ENCODE peak calls at places on chromosomes 12 and 14, in seven cellular contexts. One of them, this sample, is unnamed.

GRCh38 chr14:52315355-52315718 is 1.2 kb downstream of the PTGER2 start:
- DNase-seq in CD8-positive, alpha-beta T cell: no peak
- DNase-seq in aorta: no peak
- DNase-seq in neural progenitor cell: peak; percentile 23
- DNase-seq in testis: no peak
- DNase-seq in tibial nerve: no peak
- DNase-seq in fibroblast of lung: peak; percentile 72
- DNase-seq in this sample: no peak

GRCh38 chr14:50371546-50371945 is 25.1 kb downstream of the CDKL1 start:
- DNase-seq in CD8-positive, alpha-beta T cell: no peak
- DNase-seq in aorta: no peak
- DNase-seq in neural progenitor cell: no peak
- DNase-seq in testis: no peak
- DNase-seq in tibial nerve: no peak
- DNase-seq in fibroblast of lung: no peak
- DNase-seq in this sample: no peak

GRCh38 chr12:94147377-94147990 is 893 bp upstream of the PLXNC1 start:
- DNase-seq in CD8-positive, alpha-beta T cell: no peak
- DNase-seq in aorta: no peak
- DNase-seq in neural progenitor cell: no peak
- DNase-seq in testis: no peak
- DNase-seq in tibial nerve: no peak
- DNase-seq in fibroblast of lung: no peak
- DNase-seq in this sample: peak; percentile 36

GRCh38 chr14:50619569-50620141 is 48.5 kb downstream of the SAV1 start:
- DNase-seq in CD8-positive, alpha-beta T cell: no peak
- DNase-seq in aorta: no peak
- DNase-seq in neural progenitor cell: peak; percentile 22
- DNase-seq in testis: no peak
- DNase-seq in tibial nerve: no peak
- DNase-seq in fibroblast of lung: peak; percentile 71
- DNase-seq in this sample: no peak

GRCh38 chr12:57226588-57227314 is 2.8 kb upstream of the SHMT2 start:
- DNase-seq in CD8-positive, alpha-beta T cell: no peak
- DNase-seq in aorta: no peak
- DNase-seq in neural progenitor cell: peak; percentile 74
- DNase-seq in testis: no peak
- DNase-seq in tibial nerve: no peak
- DNase-seq in fibroblast of lung: no peak
- DNase-seq in this sample: peak; percentile 86

GRCh38 chr14:85731198-85731597 is 201.3 kb downstream of the FLRT2 start:
- DNase-seq in CD8-positive, alpha-beta T cell: no peak
- DNase-seq in aorta: no peak
- DNase-seq in neural progenitor cell: no peak
- DNase-seq in testis: no peak
- DNase-seq in tibial nerve: peak; percentile 39
- DNase-seq in fibroblast of lung: peak; percentile 95
- DNase-seq in this sample: no peak

GRCh38 chr14:76644875-76645518 is 116.3 kb upstream of the VASH1 start:
- DNase-seq in CD8-positive, alpha-beta T cell: no peak
- DNase-seq in aorta: no peak
- DNase-seq in neural progenitor cell: peak; percentile 84
- DNase-seq in testis: peak; percentile 41
- DNase-seq in tibial nerve: no peak
- DNase-seq in fibroblast of lung: peak; percentile 15
- DNase-seq in this sample: peak; percentile 90

GRCh38 chr12:105750096-105750495 is 388.7 kb downstream of the NUAK1 start:
- DNase-seq in CD8-positive, alpha-beta T cell: no peak
- DNase-seq in aorta: no peak
- DNase-seq in neural progenitor cell: no peak
- DNase-seq in testis: no peak
- DNase-seq in tibial nerve: no peak
- DNase-seq in fibroblast of lung: no peak
- DNase-seq in this sample: no peak

GRCh38 chr14:71246539-71246938 is 339.3 kb downstream of the PCNX1 start:
- DNase-seq in CD8-positive, alpha-beta T cell: no peak
- DNase-seq in aorta: no peak
- DNase-seq in neural progenitor cell: no peak
- DNase-seq in testis: no peak
- DNase-seq in tibial nerve: no peak
- DNase-seq in fibroblast of lung: no peak
- DNase-seq in this sample: no peak

GRCh38 chr12:52236386-52237050 is 3.5 kb downstream of the KRT7 start:
- DNase-seq in CD8-positive, alpha-beta T cell: no peak
- DNase-seq in aorta: no peak
- DNase-seq in neural progenitor cell: no peak
- DNase-seq in testis: no peak
- DNase-seq in tibial nerve: no peak
- DNase-seq in fibroblast of lung: no peak
- DNase-seq in this sample: no peak

GRCh38 chr12:104201238-104202001 is 14.2 kb upstream of the TXNRD1 start:
- DNase-seq in CD8-positive, alpha-beta T cell: peak; percentile 22
- DNase-seq in aorta: no peak
- DNase-seq in neural progenitor cell: peak; percentile 77
- DNase-seq in testis: peak; percentile 52
- DNase-seq in tibial nerve: no peak
- DNase-seq in fibroblast of lung: peak; percentile 81
- DNase-seq in this sample: peak; percentile 85

GRCh38 chr12:1695836-1696670 is 5.2 kb downstream of the ADIPOR2 start:
- DNase-seq in CD8-positive, alpha-beta T cell: no peak
- DNase-seq in aorta: no peak
- DNase-seq in neural progenitor cell: no peak
- DNase-seq in testis: no peak
- DNase-seq in tibial nerve: no peak
- DNase-seq in fibroblast of lung: no peak
- DNase-seq in this sample: no peak

GRCh38 chr14:104550849-104551728 is 28.5 kb upstream of the C14orf180 start:
- DNase-seq in CD8-positive, alpha-beta T cell: no peak
- DNase-seq in aorta: no peak
- DNase-seq in neural progenitor cell: no peak
- DNase-seq in testis: no peak
- DNase-seq in tibial nerve: peak; percentile 9
- DNase-seq in fibroblast of lung: no peak
- DNase-seq in this sample: peak; percentile 35

GRCh38 chr12:42587564-42588307 is 1.8 kb downstream of the PRICKLE1 start:
- DNase-seq in CD8-positive, alpha-beta T cell: no peak
- DNase-seq in aorta: no peak
- DNase-seq in neural progenitor cell: no peak
- DNase-seq in testis: no peak
- DNase-seq in tibial nerve: no peak
- DNase-seq in fibroblast of lung: no peak
- DNase-seq in this sample: peak; percentile 54

GRCh38 chr14:93006484-93007128 is 83.7 kb downstream of the CHGA start:
- DNase-seq in CD8-positive, alpha-beta T cell: no peak
- DNase-seq in aorta: no peak
- DNase-seq in neural progenitor cell: no peak
- DNase-seq in testis: no peak
- DNase-seq in tibial nerve: no peak
- DNase-seq in fibroblast of lung: no peak
- DNase-seq in this sample: no peak

GRCh38 chr12:1605129-1606020 is 11.0 kb upstream of the FBXL14 start:
- DNase-seq in CD8-positive, alpha-beta T cell: peak; percentile 44
- DNase-seq in aorta: peak; percentile 85
- DNase-seq in neural progenitor cell: peak; percentile 84
- DNase-seq in testis: peak; percentile 85
- DNase-seq in tibial nerve: peak; percentile 46
- DNase-seq in fibroblast of lung: peak; percentile 83
- DNase-seq in this sample: peak; percentile 87

GRCh38 chr12:4117386-4118016 is 156.1 kb upstream of the CCND2 start:
- DNase-seq in CD8-positive, alpha-beta T cell: no peak
- DNase-seq in aorta: no peak
- DNase-seq in neural progenitor cell: no peak
- DNase-seq in testis: no peak
- DNase-seq in tibial nerve: no peak
- DNase-seq in fibroblast of lung: no peak
- DNase-seq in this sample: no peak

GRCh38 chr12:94817695-94818075 is 167.3 kb upstream of the TMCC3 start:
- DNase-seq in CD8-positive, alpha-beta T cell: no peak
- DNase-seq in aorta: no peak
- DNase-seq in neural progenitor cell: no peak
- DNase-seq in testis: no peak
- DNase-seq in tibial nerve: no peak
- DNase-seq in fibroblast of lung: no peak
- DNase-seq in this sample: no peak

GRCh38 chr14:53845813-53846693 is 110.6 kb downstream of the BMP4 start:
- DNase-seq in CD8-positive, alpha-beta T cell: no peak
- DNase-seq in aorta: no peak
- DNase-seq in neural progenitor cell: no peak
- DNase-seq in testis: no peak
- DNase-seq in tibial nerve: no peak
- DNase-seq in fibroblast of lung: no peak
- DNase-seq in this sample: no peak

GRCh38 chr12:84604541-84604940 is 308.1 kb downstream of the SLC6A15 start:
- DNase-seq in CD8-positive, alpha-beta T cell: no peak
- DNase-seq in aorta: no peak
- DNase-seq in neural progenitor cell: no peak
- DNase-seq in testis: no peak
- DNase-seq in tibial nerve: no peak
- DNase-seq in fibroblast of lung: no peak
- DNase-seq in this sample: no peak

GRCh38 chr12:24617471-24617870 is 331.4 kb downstream of the BCAT1 start:
- DNase-seq in CD8-positive, alpha-beta T cell: no peak
- DNase-seq in aorta: no peak
- DNase-seq in neural progenitor cell: no peak
- DNase-seq in testis: no peak
- DNase-seq in tibial nerve: no peak
- DNase-seq in fibroblast of lung: peak; percentile 38
- DNase-seq in this sample: peak; percentile 68

DNA sequence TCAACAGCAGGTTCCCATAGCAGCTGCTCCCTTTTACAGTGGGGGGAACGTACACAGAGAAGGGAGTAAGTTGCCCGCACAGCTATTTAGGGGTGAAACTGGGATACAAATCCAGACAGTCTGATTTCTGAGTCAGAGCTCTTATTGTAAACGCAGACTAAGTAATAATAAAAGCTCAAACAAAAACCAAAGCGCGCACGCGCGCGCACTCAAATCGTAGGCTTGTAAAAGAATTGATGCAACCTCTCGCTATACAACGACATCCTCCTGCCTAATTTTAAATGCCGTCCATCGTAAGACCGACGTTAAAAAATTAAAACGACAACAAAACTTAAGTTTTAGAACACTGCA is 747 bp upstream of the DACT1 start:
- DNase-seq in CD8-positive, alpha-beta T cell: no peak
- DNase-seq in aorta: peak; percentile 91
- DNase-seq in neural progenitor cell: peak; percentile 34
- DNase-seq in testis: peak; percentile 63
- DNase-seq in tibial nerve: no peak
- DNase-seq in fibroblast of lung: peak; percentile 94
- DNase-seq in this sample: no peak
- H3K4me3 ChIP-seq in CD8-positive, alpha-beta T cell: peak overlapping the region; percentile 35
- H3K4me3 ChIP-seq in aorta: peak overlapping the region; percentile 3
- H3K4me3 ChIP-seq in neural progenitor cell: peak overlapping the region; percentile 76
- H3K4me3 ChIP-seq in testis: peak overlapping the region; percentile 75
- H3K4me3 ChIP-seq in tibial nerve: peak overlapping the region; percentile 84
- H3K4me3 ChIP-seq in fibroblast of lung: peak overlapping the region; percentile 61
- H3K4me3 ChIP-seq in this sample: peak overlapping the region; percentile 78

GRCh38 chr12:22538336-22538735 is 6.0 kb downstream of the C2CD5 start:
- DNase-seq in CD8-positive, alpha-beta T cell: no peak
- DNase-seq in aorta: no peak
- DNase-seq in neural progenitor cell: no peak
- DNase-seq in testis: no peak
- DNase-seq in tibial nerve: no peak
- DNase-seq in fibroblast of lung: peak; percentile 11
- DNase-seq in this sample: no peak

GRCh38 chr12:22535478-22535877 is 8.9 kb downstream of the C2CD5 start:
- DNase-seq in CD8-positive, alpha-beta T cell: no peak
- DNase-seq in aorta: no peak
- DNase-seq in neural progenitor cell: no peak
- DNase-seq in testis: no peak
- DNase-seq in tibial nerve: no peak
- DNase-seq in fibroblast of lung: no peak
- DNase-seq in this sample: no peak

GRCh38 chr12:22539055-22539454 is 5.3 kb downstream of the C2CD5 start:
- DNase-seq in CD8-positive, alpha-beta T cell: no peak
- DNase-seq in aorta: no peak
- DNase-seq in neural progenitor cell: no peak
- DNase-seq in testis: no peak
- DNase-seq in tibial nerve: no peak
- DNase-seq in fibroblast of lung: no peak
- DNase-seq in this sample: no peak

GRCh38 chr12:22535038-22535437 is 9.3 kb downstream of the C2CD5 start:
- DNase-seq in CD8-positive, alpha-beta T cell: no peak
- DNase-seq in aorta: no peak
- DNase-seq in neural progenitor cell: no peak
- DNase-seq in testis: no peak
- DNase-seq in tibial nerve: no peak
- DNase-seq in fibroblast of lung: no peak
- DNase-seq in this sample: no peak

DNA sequence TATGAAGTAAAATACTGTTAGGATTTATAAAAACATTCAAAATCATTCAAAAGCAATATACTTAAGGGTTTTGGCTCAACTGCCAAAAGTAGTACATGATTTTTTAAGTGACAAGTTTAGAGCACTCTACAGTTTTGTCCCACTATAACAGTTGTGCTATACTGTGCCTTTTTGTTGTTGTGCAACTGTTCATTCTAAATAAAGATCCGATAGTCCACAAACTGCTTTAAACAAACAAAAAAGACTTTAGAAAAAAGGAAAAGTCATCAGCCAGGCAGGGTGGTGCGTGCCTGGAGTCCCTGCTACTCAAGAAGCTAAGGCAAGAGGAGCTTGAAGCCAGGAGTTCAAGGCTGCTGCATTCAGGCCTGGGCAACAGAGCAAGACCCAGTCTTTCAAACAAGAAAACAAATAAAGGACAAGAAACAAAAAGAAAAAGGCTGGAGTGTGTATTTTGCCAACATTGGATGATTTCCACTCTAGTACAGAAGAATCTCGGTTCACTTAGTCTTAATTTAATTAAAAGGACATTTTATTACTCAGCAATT is 7.3 kb downstream of the C2CD5 start:
- DNase-seq in CD8-positive, alpha-beta T cell: no peak
- DNase-seq in aorta: no peak
- DNase-seq in neural progenitor cell: no peak
- DNase-seq in testis: no peak
- DNase-seq in tibial nerve: no peak
- DNase-seq in fibroblast of lung: peak; percentile 8
- DNase-seq in this sample: no peak
- H3K27ac ChIP-seq in CD8-positive, alpha-beta T cell: no peak overlapping the region
- H3K27ac ChIP-seq in aorta: no peak overlapping the region
- H3K27ac ChIP-seq in neural progenitor cell: no peak overlapping the region
- H3K27ac ChIP-seq in testis: no peak overlapping the region
- H3K27ac ChIP-seq in tibial nerve: no peak overlapping the region
- H3K27ac ChIP-seq in fibroblast of lung: no peak overlapping the region
- H3K27ac ChIP-seq in this sample: no peak overlapping the region

GRCh38 chr14:94355191-94355794 is 32.2 kb upstream of the SERPINA6 start:
- DNase-seq in CD8-positive, alpha-beta T cell: no peak
- DNase-seq in aorta: peak; percentile 80
- DNase-seq in neural progenitor cell: peak; percentile 69
- DNase-seq in testis: peak; percentile 53
- DNase-seq in tibial nerve: peak; percentile 63
- DNase-seq in fibroblast of lung: peak; percentile 62
- DNase-seq in this sample: peak; percentile 84
- H3K4me3 ChIP-seq in CD8-positive, alpha-beta T cell: no peak overlapping the region
- H3K4me3 ChIP-seq in aorta: no peak overlapping the region
- H3K4me3 ChIP-seq in neural progenitor cell: no peak overlapping the region
- H3K4me3 ChIP-seq in testis: no peak overlapping the region
- H3K4me3 ChIP-seq in tibial nerve: no peak overlapping the region
- H3K4me3 ChIP-seq in fibroblast of lung: no peak overlapping the region
- H3K4me3 ChIP-seq in this sample: no peak overlapping the region

GRCh38 chr14:69755299-69755698 is 11.6 kb upstream of the SRSF5 start:
- DNase-seq in CD8-positive, alpha-beta T cell: no peak
- DNase-seq in aorta: no peak
- DNase-seq in neural progenitor cell: no peak
- DNase-seq in testis: no peak
- DNase-seq in tibial nerve: no peak
- DNase-seq in fibroblast of lung: no peak
- DNase-seq in this sample: no peak
- H3K27ac ChIP-seq in CD8-positive, alpha-beta T cell: no peak overlapping the region
- H3K27ac ChIP-seq in aorta: no peak overlapping the region
- H3K27ac ChIP-seq in neural progenitor cell: no peak overlapping the region
- H3K27ac ChIP-seq in testis: no peak overlapping the region
- H3K27ac ChIP-seq in tibial nerve: no peak overlapping the region
- H3K27ac ChIP-seq in fibroblast of lung: no peak overlapping the region
- H3K27ac ChIP-seq in this sample: no peak overlapping the region